ENCODE peak calls at places on chromosomes 5 and 9, in five cellular contexts. One of them, this sample, is unnamed.

GRCh38 chr5:35373196-35373696 is 143.0 kb upstream of the PRLR start:
- DNase-seq in CD8-positive, alpha-beta T cell: no peak
- DNase-seq in pancreas: no peak
- DNase-seq in fibroblast of lung: no peak
- DNase-seq in cardiac muscle cell: no peak
- DNase-seq in this sample: no peak

GRCh38 chr9:125514468-125514867 is 192.5 kb downstream of the MAPKAP1 start:
- DNase-seq in cardiac muscle cell: no peak
- DNase-seq in pancreas: no peak
- DNase-seq in fibroblast of lung: no peak
- DNase-seq in CD8-positive, alpha-beta T cell: no peak
- DNase-seq in this sample: no peak

GRCh38 chr5:64505769-64506566 is at the start of gene RGS7BP:
- DNase-seq in pancreas: peak; percentile 13
- DNase-seq in CD8-positive, alpha-beta T cell: no peak
- DNase-seq in cardiac muscle cell: peak; percentile 62
- DNase-seq in fibroblast of lung: peak; percentile 55
- DNase-seq in this sample: peak; percentile 49

GRCh38 chr5:81020478-81021167 is 60.5 kb downstream of the RASGRF2 start:
- DNase-seq in fibroblast of lung: peak; percentile 57
- DNase-seq in pancreas: no peak
- DNase-seq in CD8-positive, alpha-beta T cell: no peak
- DNase-seq in cardiac muscle cell: no peak
- DNase-seq in this sample: no peak

GRCh38 chr5:155794801-155795200 is 532.2 kb upstream of the SGCD start:
- DNase-seq in CD8-positive, alpha-beta T cell: no peak
- DNase-seq in fibroblast of lung: peak; percentile 6
- DNase-seq in cardiac muscle cell: no peak
- DNase-seq in pancreas: no peak
- DNase-seq in this sample: no peak

GRCh38 chr9:94717656-94718225 is 8.8 kb upstream of the AOPEP start:
- DNase-seq in fibroblast of lung: peak; percentile 47
- DNase-seq in cardiac muscle cell: peak; percentile 51
- DNase-seq in CD8-positive, alpha-beta T cell: no peak
- DNase-seq in pancreas: no peak
- DNase-seq in this sample: no peak

GRCh38 chr5:80860934-80861613 is 99.1 kb upstream of the RASGRF2 start:
- DNase-seq in fibroblast of lung: peak; percentile 92
- DNase-seq in cardiac muscle cell: peak; percentile 72
- DNase-seq in pancreas: no peak
- DNase-seq in CD8-positive, alpha-beta T cell: no peak
- DNase-seq in this sample: no peak

GRCh38 chr5:162496080-162496808 is 428.7 kb downstream of the GABRG2 start:
- DNase-seq in cardiac muscle cell: no peak
- DNase-seq in CD8-positive, alpha-beta T cell: no peak
- DNase-seq in pancreas: no peak
- DNase-seq in fibroblast of lung: no peak
- DNase-seq in this sample: no peak

GRCh38 chr5:132260051-132260450 is 2.6 kb downstream of the PDLIM4 start:
- DNase-seq in fibroblast of lung: peak; percentile 82
- DNase-seq in CD8-positive, alpha-beta T cell: no peak
- DNase-seq in pancreas: peak; percentile 5
- DNase-seq in cardiac muscle cell: no peak
- DNase-seq in this sample: no peak

GRCh38 chr5:65818592-65818991 is 96.6 kb downstream of the NLN start:
- DNase-seq in fibroblast of lung: no peak
- DNase-seq in CD8-positive, alpha-beta T cell: no peak
- DNase-seq in cardiac muscle cell: no peak
- DNase-seq in pancreas: no peak
- DNase-seq in this sample: peak; percentile 89

GRCh38 chr5:27608992-27609391 is 570.6 kb upstream of the CDH9 start:
- DNase-seq in pancreas: no peak
- DNase-seq in cardiac muscle cell: no peak
- DNase-seq in CD8-positive, alpha-beta T cell: no peak
- DNase-seq in fibroblast of lung: no peak
- DNase-seq in this sample: no peak

GRCh38 chr5:125199968-125200841 is 453.8 kb upstream of the ZNF608 start:
- DNase-seq in pancreas: no peak
- DNase-seq in cardiac muscle cell: peak; percentile 19
- DNase-seq in fibroblast of lung: peak; percentile 26
- DNase-seq in CD8-positive, alpha-beta T cell: no peak
- DNase-seq in this sample: no peak

GRCh38 chr5:37495668-37496067 is 116.5 kb downstream of the WDR70 start:
- DNase-seq in fibroblast of lung: peak; percentile 94
- DNase-seq in pancreas: no peak
- DNase-seq in CD8-positive, alpha-beta T cell: no peak
- DNase-seq in cardiac muscle cell: peak; percentile 47
- DNase-seq in this sample: no peak

GRCh38 chr5:73967347-73967746 is 341.4 kb downstream of the ARHGEF28 start:
- DNase-seq in cardiac muscle cell: no peak
- DNase-seq in pancreas: no peak
- DNase-seq in fibroblast of lung: no peak
- DNase-seq in CD8-positive, alpha-beta T cell: no peak
- DNase-seq in this sample: no peak

GRCh38 chr9:19631181-19631580 is 157.7 kb downstream of the SLC24A2 start:
- DNase-seq in cardiac muscle cell: no peak
- DNase-seq in CD8-positive, alpha-beta T cell: no peak
- DNase-seq in pancreas: no peak
- DNase-seq in fibroblast of lung: no peak
- DNase-seq in this sample: no peak

GRCh38 chr5:68440666-68441065 is 225.1 kb downstream of the PIK3R1 start:
- DNase-seq in CD8-positive, alpha-beta T cell: no peak
- DNase-seq in fibroblast of lung: peak; percentile 39
- DNase-seq in pancreas: no peak
- DNase-seq in cardiac muscle cell: no peak
- DNase-seq in this sample: no peak

GRCh38 chr9:9061599-9061998 is 1262.0 kb upstream of the DMAC1 start:
- DNase-seq in cardiac muscle cell: no peak
- DNase-seq in CD8-positive, alpha-beta T cell: no peak
- DNase-seq in fibroblast of lung: no peak
- DNase-seq in pancreas: no peak
- DNase-seq in this sample: no peak

GRCh38 chr9:6777218-6777902 is 19.6 kb downstream of the KDM4C start:
- DNase-seq in CD8-positive, alpha-beta T cell: no peak
- DNase-seq in fibroblast of lung: no peak
- DNase-seq in pancreas: no peak
- DNase-seq in cardiac muscle cell: no peak
- DNase-seq in this sample: no peak

GRCh38 chr9:119322137-119322695 is 47.0 kb downstream of the BRINP1 start:
- DNase-seq in cardiac muscle cell: no peak
- DNase-seq in CD8-positive, alpha-beta T cell: no peak
- DNase-seq in pancreas: peak; percentile 9
- DNase-seq in fibroblast of lung: peak; percentile 10
- DNase-seq in this sample: no peak

GRCh38 chr5:176379881-176380280 is 8.5 kb downstream of the NOP16 start:
- DNase-seq in cardiac muscle cell: no peak
- DNase-seq in fibroblast of lung: no peak
- DNase-seq in pancreas: no peak
- DNase-seq in CD8-positive, alpha-beta T cell: no peak
- DNase-seq in this sample: no peak

GRCh38 chr5:35618791-35619190 is 1.1 kb downstream of the SPEF2 start:
- DNase-seq in pancreas: no peak
- DNase-seq in cardiac muscle cell: no peak
- DNase-seq in fibroblast of lung: no peak
- DNase-seq in CD8-positive, alpha-beta T cell: no peak
- DNase-seq in this sample: no peak

GRCh38 chr9:129054163-129054851 is 17.9 kb downstream of the MIGA2 start:
- DNase-seq in pancreas: no peak
- DNase-seq in CD8-positive, alpha-beta T cell: no peak
- DNase-seq in fibroblast of lung: no peak
- DNase-seq in cardiac muscle cell: no peak
- DNase-seq in this sample: no peak

GRCh38 chr5:116058346-116058936 is 26.2 kb downstream of the ARL14EPL start:
- DNase-seq in pancreas: no peak
- DNase-seq in cardiac muscle cell: no peak
- DNase-seq in CD8-positive, alpha-beta T cell: no peak
- DNase-seq in fibroblast of lung: no peak
- DNase-seq in this sample: no peak

GRCh38 chr5:96817496-96817895 is 9.8 kb upstream of the ERAP1 start:
- DNase-seq in fibroblast of lung: peak; percentile 14
- DNase-seq in pancreas: no peak
- DNase-seq in CD8-positive, alpha-beta T cell: no peak
- DNase-seq in cardiac muscle cell: no peak
- DNase-seq in this sample: no peak

DNA sequence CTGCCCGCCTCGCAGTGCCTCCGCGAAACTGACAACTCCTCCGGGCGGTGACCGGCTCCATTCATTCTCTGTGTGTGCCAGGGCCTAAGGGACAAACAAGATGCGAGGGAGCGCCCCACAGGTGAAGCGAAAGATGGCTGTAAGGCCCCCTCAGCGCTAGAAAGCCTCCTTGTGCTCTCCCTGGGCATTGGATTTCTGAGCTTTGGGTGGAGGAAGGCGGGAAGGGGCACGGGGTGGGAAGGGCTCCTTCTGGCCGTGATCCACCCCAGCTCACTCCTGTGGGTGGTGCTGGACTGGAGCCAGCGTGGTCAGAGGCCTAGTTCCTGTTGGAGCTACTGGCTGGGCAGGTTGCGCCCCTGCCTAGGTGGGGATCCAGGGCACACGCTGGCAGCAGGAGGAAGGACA is 943 bp downstream of the GALNT12 start:
- DNase-seq in cardiac muscle cell: no peak
- DNase-seq in fibroblast of lung: no peak
- DNase-seq in CD8-positive, alpha-beta T cell: no peak
- DNase-seq in pancreas: peak; percentile 65
- DNase-seq in this sample: no peak
- H3K27ac ChIP-seq in cardiac muscle cell: no peak overlapping the region
- H3K27ac ChIP-seq in fibroblast of lung: no peak overlapping the region
- H3K27ac ChIP-seq in CD8-positive, alpha-beta T cell: no peak overlapping the region
- H3K27ac ChIP-seq in pancreas: peak overlapping the region; percentile 48
- H3K27ac ChIP-seq in this sample: no peak overlapping the region

DNA sequence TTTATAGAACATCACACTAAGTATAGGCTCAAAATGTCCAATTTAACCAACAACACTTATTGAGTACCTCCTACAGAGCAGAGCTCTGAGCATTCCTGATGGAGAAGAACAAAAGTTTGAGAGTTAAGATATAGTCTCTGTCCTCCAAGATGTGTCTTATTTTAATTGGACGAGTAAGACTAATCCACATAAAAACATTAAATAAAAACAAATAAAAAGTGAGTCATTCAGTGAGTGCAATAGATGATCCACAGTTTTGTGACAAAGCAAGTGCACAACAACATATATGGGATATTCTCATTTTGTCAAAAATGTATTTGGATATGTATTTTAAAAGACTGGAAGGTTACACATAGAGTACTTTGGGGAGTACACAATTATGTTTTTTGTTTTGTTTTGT is 277.4 kb downstream of the FBXL17 start:
- DNase-seq in cardiac muscle cell: no peak
- DNase-seq in CD8-positive, alpha-beta T cell: no peak
- DNase-seq in fibroblast of lung: no peak
- DNase-seq in pancreas: no peak
- DNase-seq in this sample: no peak
- H3K27ac ChIP-seq in cardiac muscle cell: no peak overlapping the region
- H3K27ac ChIP-seq in CD8-positive, alpha-beta T cell: no peak overlapping the region
- H3K27ac ChIP-seq in fibroblast of lung: no peak overlapping the region
- H3K27ac ChIP-seq in pancreas: no peak overlapping the region
- H3K27ac ChIP-seq in this sample: no peak overlapping the region

GRCh38 chr9:73114058-73114457 is 37.6 kb upstream of the ANXA1 start:
- DNase-seq in CD8-positive, alpha-beta T cell: no peak
- DNase-seq in cardiac muscle cell: no peak
- DNase-seq in fibroblast of lung: no peak
- DNase-seq in pancreas: no peak
- DNase-seq in this sample: no peak
- H3K27ac ChIP-seq in CD8-positive, alpha-beta T cell: no peak overlapping the region
- H3K27ac ChIP-seq in cardiac muscle cell: no peak overlapping the region
- H3K27ac ChIP-seq in fibroblast of lung: no peak overlapping the region
- H3K27ac ChIP-seq in pancreas: no peak overlapping the region
- H3K27ac ChIP-seq in this sample: no peak overlapping the region

DNA sequence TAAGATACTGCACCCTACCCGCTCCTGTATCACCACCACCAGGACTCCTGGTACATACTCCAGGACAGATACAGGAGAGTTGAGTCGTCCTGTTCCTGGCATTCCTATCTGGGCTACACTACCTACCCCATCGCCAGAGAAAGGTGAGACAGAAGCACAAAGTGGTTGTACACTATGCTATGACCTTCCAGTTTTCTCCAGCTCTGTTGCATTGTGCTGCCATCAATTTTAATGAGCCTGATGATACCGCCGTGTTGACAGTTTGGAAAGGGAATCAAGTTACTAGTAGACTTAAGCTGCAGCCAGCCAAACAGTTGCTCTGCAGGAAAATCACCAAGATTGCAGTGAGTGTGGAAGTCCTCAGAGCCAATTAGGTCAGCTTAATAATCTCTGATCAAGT is 35.2 kb downstream of the ANP32B start:
- DNase-seq in cardiac muscle cell: no peak
- DNase-seq in fibroblast of lung: no peak
- DNase-seq in CD8-positive, alpha-beta T cell: no peak
- DNase-seq in pancreas: no peak
- DNase-seq in this sample: no peak
- H3K27ac ChIP-seq in cardiac muscle cell: peak overlapping the region; percentile 68
- H3K27ac ChIP-seq in fibroblast of lung: no peak overlapping the region
- H3K27ac ChIP-seq in CD8-positive, alpha-beta T cell: no peak overlapping the region
- H3K27ac ChIP-seq in pancreas: no peak overlapping the region
- H3K27ac ChIP-seq in this sample: no peak overlapping the region

This sample was measured in substantia nigra.